ENCODE peak calls at places on chromosomes 1 and 21, in five cellular contexts. H is posterior cingulate gyrus; U is naive thymus-derived CD8-positive, alpha-beta T cell; S is B cell; Y is T-cell. X is an unnamed sample.

GRCh38 chr1:185650602-185651230 is 83.5 kb upstream of the HMCN1 start:
- DNase-seq in H (no peak), U (no peak), S (no peak), Y (no peak), X (no peak)

GRCh38 chr1:46691997-46692790 is 20.5 kb downstream of the TEX38 start:
- DNase-seq in H (peak), U (no peak), S (no peak), Y (no peak), X (no peak)

GRCh38 chr1:236534164-236534651 is 10.4 kb downstream of the LGALS8 start:
- DNase-seq in H (no peak), U (no peak), S (no peak), Y (no peak), X (no peak)

GRCh38 chr1:88179943-88180342 is 504.1 kb upstream of the PKN2 start:
- DNase-seq in H (no peak), U (no peak), S (no peak), Y (no peak), X (no peak)

GRCh38 chr1:87115317-87115885 is 201.0 kb downstream of the HS2ST1 start:
- DNase-seq in H (no peak), U (no peak), S (no peak), Y (no peak), X (no peak)

GRCh38 chr1:234597894-234598293 is 12.1 kb downstream of the IRF2BP2 start:
- DNase-seq in H (no peak), U (peak), S (peak), Y (peak), X (no peak)

GRCh38 chr1:214380418-214380817 is 99.5 kb downstream of the SMYD2 start:
- DNase-seq in H (no peak), U (no peak), S (no peak), Y (no peak), X (no peak)

GRCh38 chr1:223016890-223017289 is 126.2 kb downstream of the TLR5 start:
- DNase-seq in H (no peak), U (no peak), S (no peak), Y (no peak), X (no peak)

GRCh38 chr1:164702216-164702615 is 143.2 kb downstream of the PBX1 start:
- DNase-seq in H (no peak), U (no peak), S (no peak), Y (no peak), X (no peak)

GRCh38 chr1:225699336-225699735 is 46.4 kb upstream of the ENAH start:
- DNase-seq in H (no peak), U (no peak), S (no peak), Y (no peak), X (no peak)

GRCh38 chr1:154325583-154326545 is 539 bp downstream of the ATP8B2 start:
- DNase-seq in H (no peak), U (no peak), S (peak), Y (no peak), X (no peak)

GRCh38 chr21:36454706-36455105 is 25.2 kb downstream of the CLDN14 start:
- DNase-seq in H (no peak), U (no peak), S (no peak), Y (no peak), X (no peak)

GRCh38 chr1:245715291-245715701 is 560.5 kb downstream of the KIF26B start:
- DNase-seq in H (no peak), U (no peak), S (no peak), Y (no peak), X (no peak)

GRCh38 chr21:43929217-43929971 is 64.4 kb downstream of the AGPAT3 start:
- DNase-seq in H (no peak), U (no peak), S (no peak), Y (no peak), X (peak)

GRCh38 chr1:209505044-209505443 is 78.5 kb upstream of the CAMK1G start:
- DNase-seq in H (no peak), U (no peak), S (no peak), Y (no peak), X (no peak)

GRCh38 chr1:164771001-164771550 is 212.1 kb downstream of the PBX1 start:
- DNase-seq in H (no peak), U (no peak), S (no peak), Y (no peak), X (no peak)

GRCh38 chr1:236342403-236343245 is 51.5 kb upstream of the EDARADD start:
- DNase-seq in H (no peak), U (no peak), S (no peak), Y (no peak), X (no peak)

GRCh38 chr1:160098852-160099647 is 631 bp upstream of the IGSF8 start:
- DNase-seq in H (peak), U (peak), S (peak), Y (peak), X (peak)

GRCh38 chr1:213082778-213083445 is 31.9 kb downstream of the RPS6KC1 start:
- DNase-seq in H (no peak), U (no peak), S (no peak), Y (no peak), X (no peak)

GRCh38 chr1:89904219-89904980 is 83.6 kb downstream of the LRRC8D start:
- DNase-seq in H (no peak), U (no peak), S (no peak), Y (no peak), X (no peak)

GRCh38 chr1:158329807-158330206 is 1.5 kb downstream of the CD1B start:
- DNase-seq in H (no peak), U (no peak), S (peak), Y (no peak), X (no peak)

GRCh38 chr1:12387641-12388040 is 157.8 kb downstream of the VPS13D start:
- DNase-seq in H (no peak), U (no peak), S (no peak), Y (no peak), X (no peak)

GRCh38 chr21:45724345-45724961 is 80.9 kb downstream of the PCBP3 start:
- DNase-seq in H (peak), U (no peak), S (no peak), Y (no peak), X (no peak)

GRCh38 chr1:189681252-189681919 is 796.3 kb downstream of the BRINP3 start:
- DNase-seq in H (no peak), U (no peak), S (no peak), Y (no peak), X (no peak)

GRCh38 chr1:18681423-18681835 is 50.8 kb downstream of the PAX7 start:
- DNase-seq in H (no peak), U (no peak), S (no peak), Y (no peak), X (no peak)

GRCh38 chr1:174021611-174022079 is 512 bp downstream of the RC3H1 start:
- DNase-seq in H (peak), U (peak), S (peak), Y (peak), X (peak)

GRCh38 chr1:161089251-161089924 is at the start of gene NECTIN4:
- DNase-seq in H (no peak), U (no peak), S (peak), Y (no peak), X (no peak)

GRCh38 chr1:110150330-110151174 is at the start of gene SLC6A17:
- DNase-seq in H (no peak), U (no peak), S (peak), Y (no peak), X (peak)